ENCODE peak calls at places on chromosomes 12 and 14, in ten cellular contexts. Q, M, E, U, K, B, L, V, J and P are unnamed samples.

GRCh38 chr14:78644824-78645559 is 474.8 kb downstream of the NRXN3 start:
- DNase-seq in M (no peak), J (no peak), E (no peak), V (no peak), B (no peak), Q (no peak), U (no peak), L (peak; percentile 30), K (no peak), P (no peak)

GRCh38 chr14:74437654-74438053 is 11.6 kb upstream of the SYNDIG1L start:
- DNase-seq in U (no peak), L (no peak), K (no peak), V (peak; percentile 30), B (no peak), Q (no peak), J (no peak), M (no peak), E (peak; percentile 18), P (no peak)

GRCh38 chr12:53062977-53063707 is 13.3 kb downstream of the TNS2 start:
- DNase-seq in Q (no peak), L (peak; percentile 9), M (no peak), J (no peak), K (no peak), E (no peak), U (no peak), B (peak; percentile 33), V (no peak), P (no peak)

GRCh38 chr12:94027561-94027960 is 120.8 kb upstream of the PLXNC1 start:
- DNase-seq in K (no peak), V (no peak), L (no peak), B (no peak), E (no peak), U (no peak), J (no peak), M (no peak), Q (no peak), P (no peak)

GRCh38 chr14:59098377-59098776 is 90.1 kb upstream of the DAAM1 start:
- DNase-seq in E (peak; percentile 97), L (no peak), J (no peak), U (no peak), B (no peak), V (peak; percentile 93), K (no peak), Q (no peak), M (no peak), P (peak; percentile 95)

GRCh38 chr14:74922752-74923401 is at the start of gene RPS6KL1:
- DNase-seq in J (peak; percentile 93), M (peak; percentile 94), E (peak; percentile 86), B (peak; percentile 93), K (peak; percentile 45), V (peak; percentile 88), U (peak; percentile 90), Q (peak; percentile 60), L (peak; percentile 89), P (no peak)

GRCh38 chr12:132899033-132899432 is 11.6 kb upstream of the CHFR start:
- DNase-seq in B (no peak), M (no peak), J (no peak), K (no peak), L (no peak), E (no peak), U (no peak), V (peak; percentile 6), Q (no peak), P (no peak)

GRCh38 chr14:56422703-56423213 is 156.8 kb upstream of the TMEM260 start:
- DNase-seq in K (no peak), B (peak; percentile 51), J (peak; percentile 82), M (peak; percentile 81), Q (no peak), L (peak; percentile 15), E (peak; percentile 73), V (peak; percentile 79), U (peak; percentile 36), P (peak; percentile 45)

GRCh38 chr12:18549598-18549997 is 188.2 kb downstream of the PLCZ1 start:
- DNase-seq in J (no peak), K (no peak), U (no peak), L (no peak), B (no peak), Q (no peak), V (no peak), E (no peak), M (no peak), P (no peak)

GRCh38 chr14:50999726-51000125 is 55.4 kb upstream of the PYGL start:
- DNase-seq in K (no peak), Q (no peak), L (no peak), B (no peak), J (no peak), M (no peak), E (no peak), V (no peak), U (peak; percentile 68), P (no peak)

GRCh38 chr12:51891843-51892242 is 3.9 kb downstream of the ANKRD33 start:
- DNase-seq in M (no peak), V (peak; percentile 57), B (no peak), U (no peak), J (no peak), Q (no peak), E (no peak), L (no peak), K (no peak), P (no peak)

GRCh38 chr14:23602181-23603095 is 23.8 kb upstream of the JPH4 start:
- DNase-seq in Q (no peak), M (no peak), L (no peak), U (no peak), E (peak; percentile 3), V (no peak), K (no peak), J (peak; percentile 19), B (no peak), P (no peak)

GRCh38 chr12:78034025-78034424 is 203.3 kb downstream of the NAV3 start:
- DNase-seq in V (peak; percentile 59), B (no peak), Q (no peak), E (peak; percentile 32), U (no peak), L (no peak), K (no peak), M (no peak), J (peak; percentile 50), P (no peak)

GRCh38 chr12:53232641-53233538 is 881 bp upstream of the RARG start:
- DNase-seq in Q (no peak), M (no peak), V (peak; percentile 78), B (peak; percentile 74), J (peak; percentile 85), K (peak; percentile 49), E (peak; percentile 65), U (no peak), L (peak; percentile 52), P (no peak)

GRCh38 chr12:6536894-6537579 is 2.7 kb downstream of the GAPDH start:
- DNase-seq in L (no peak), J (peak; percentile 64), E (peak; percentile 31), V (peak; percentile 56), M (no peak), B (no peak), Q (peak; percentile 22), U (no peak), K (no peak), P (no peak)

GRCh38 chr12:86249856-86250255 is 6.3 kb downstream of the MGAT4C start:
- DNase-seq in E (no peak), Q (no peak), V (peak; percentile 4), K (no peak), U (no peak), M (no peak), L (no peak), B (no peak), J (no peak), P (peak; percentile 57)